ENCODE peak calls at places on chromosomes 12 and 14, in four cellular contexts. B is WTC11, Q is GM12878, M is K562. K is an unnamed sample.

GRCh38 chr12:49296034-49296835 is 1.3 kb downstream of the PRPH start:
- DNase-seq in B (peak), Q (no peak), M (peak), K (peak)

GRCh38 chr12:58602179-58602578 is 318.1 kb downstream of the LRIG3 start:
- DNase-seq in B (no peak), Q (no peak), M (no peak), K (no peak)

GRCh38 chr12:51028126-51028810 is 2.1 kb upstream of the SLC11A2 start:
- DNase-seq in B (no peak), Q (no peak), M (peak), K (peak)

GRCh38 chr12:123733243-123733642 is 21.1 kb downstream of the ATP6V0A2 start:
- DNase-seq in B (no peak), Q (no peak), M (no peak), K (no peak)

GRCh38 chr12:56299853-56300643 is at the start of gene CS:
- DNase-seq in B (peak), Q (peak), M (peak), K (peak)

GRCh38 chr12:52284562-52285171 is 6.7 kb downstream of the KRT81 start:
- DNase-seq in B (no peak), Q (no peak), M (no peak), K (no peak)

GRCh38 chr14:60250318-60251035 is 1.5 kb downstream of the PPM1A start:
- DNase-seq in B (no peak), Q (no peak), M (peak), K (peak)

GRCh38 chr12:113391650-113392340 is 11.9 kb downstream of the SDS start:
- DNase-seq in B (no peak), Q (no peak), M (no peak), K (no peak)

GRCh38 chr12:77488041-77488620 is 342.6 kb upstream of the NAV3 start:
- DNase-seq in B (no peak), Q (no peak), M (no peak), K (no peak)

GRCh38 chr14:90513151-90514014 is 116.6 kb downstream of the CALM1 start:
- DNase-seq in B (no peak), Q (no peak), M (no peak), K (peak)

GRCh38 chr14:105093426-105094192 is 28.4 kb upstream of the GPR132 start:
- DNase-seq in B (peak), Q (peak), M (peak), K (peak)

GRCh38 chr12:76020281-76020680 is 11.3 kb downstream of the PHLDA1 start:
- DNase-seq in B (no peak), Q (peak), M (no peak), K (no peak)

GRCh38 chr12:113271853-113272561 is 50.7 kb downstream of the TPCN1 start:
- DNase-seq in B (no peak), Q (no peak), M (peak), K (peak)

GRCh38 chr12:7373226-7373625 is 69.4 kb downstream of the ACSM4 start:
- DNase-seq in B (no peak), Q (no peak), M (peak), K (no peak)

GRCh38 chr12:131620520-131620919 is 90.4 kb upstream of the SFSWAP start:
- DNase-seq in B (peak), Q (no peak), M (peak), K (no peak)

DNA sequence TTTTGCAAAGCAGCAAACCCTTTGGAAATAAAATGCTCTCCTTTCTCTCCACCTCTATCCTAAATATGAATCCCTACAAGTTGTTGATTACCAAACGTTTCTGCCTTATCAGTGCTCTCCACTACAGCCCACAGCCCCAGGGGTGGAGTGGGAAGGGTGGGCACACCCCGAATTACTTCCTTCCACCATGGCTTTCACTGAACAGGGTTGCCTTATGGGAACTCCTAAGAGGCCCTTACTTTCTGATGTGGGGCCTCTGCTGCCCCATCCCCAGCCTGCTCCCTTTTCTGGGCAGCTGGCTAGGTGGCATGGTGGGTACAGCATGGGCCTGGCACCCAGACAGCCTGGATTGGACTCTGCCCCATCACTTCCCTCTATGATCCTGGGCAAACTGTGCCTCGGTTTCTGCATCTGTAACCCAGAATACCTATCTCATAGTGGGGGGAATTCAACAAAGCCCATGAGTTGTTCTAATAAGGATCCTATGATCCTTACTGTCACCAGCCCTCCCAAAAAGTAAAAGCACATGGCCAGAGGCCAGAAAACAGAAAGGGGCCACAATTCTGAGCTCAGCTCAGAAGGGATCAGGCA is 16.1 kb downstream of the AK7 start:
- DNase-seq in B (no peak), Q (no peak), M (peak), K (no peak)
- TF ChIP-seq CREM in B (no peak), Q (no peak), M (no peak), K (no peak)

GRCh38 chr14:106372870-106373657 is 846.7 kb downstream of the TMEM121 start:
- DNase-seq in B (peak), Q (no peak), M (peak), K (peak)
- TF ChIP-seq CREM in B (no peak), Q (no peak), M (no peak), K (no peak)

GRCh38 chr14:97196336-97196735 is 399.2 kb downstream of the VRK1 start:
- DNase-seq in B (no peak), Q (no peak), M (no peak), K (no peak)

GRCh38 chr14:97198813-97199212 is 401.6 kb downstream of the VRK1 start:
- DNase-seq in B (no peak), Q (no peak), M (peak), K (no peak)
- TF ChIP-seq CREM in B (no peak), Q (no peak), M (no peak), K (no peak)

DNA sequence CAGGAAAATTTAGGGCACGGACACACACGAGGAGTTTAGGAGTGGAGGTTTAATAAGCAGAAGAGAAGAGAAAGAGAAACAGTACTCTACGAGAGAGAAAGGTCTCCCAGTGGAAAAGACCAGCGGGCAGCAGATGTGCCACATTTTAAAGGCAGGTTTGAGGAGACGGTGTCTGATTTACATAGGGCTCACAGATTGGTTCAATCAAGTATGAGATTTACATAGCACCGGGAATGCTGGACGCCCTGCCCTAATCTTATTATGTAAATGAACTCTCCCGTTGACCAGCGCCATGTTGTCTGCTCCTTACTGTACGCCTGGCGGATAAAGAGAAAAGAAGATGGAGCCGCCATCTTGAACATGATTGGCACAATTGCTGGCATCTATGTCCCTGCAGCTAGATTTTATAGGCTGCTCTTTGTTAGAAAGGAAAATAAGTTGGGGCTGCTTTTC is 17.9 kb downstream of the NFKBIA start:
- DNase-seq in B (no peak), Q (no peak), M (peak), K (no peak)
- TF ChIP-seq CREM in B (no peak), Q (no peak), M (peak), K (no peak)

DNA sequence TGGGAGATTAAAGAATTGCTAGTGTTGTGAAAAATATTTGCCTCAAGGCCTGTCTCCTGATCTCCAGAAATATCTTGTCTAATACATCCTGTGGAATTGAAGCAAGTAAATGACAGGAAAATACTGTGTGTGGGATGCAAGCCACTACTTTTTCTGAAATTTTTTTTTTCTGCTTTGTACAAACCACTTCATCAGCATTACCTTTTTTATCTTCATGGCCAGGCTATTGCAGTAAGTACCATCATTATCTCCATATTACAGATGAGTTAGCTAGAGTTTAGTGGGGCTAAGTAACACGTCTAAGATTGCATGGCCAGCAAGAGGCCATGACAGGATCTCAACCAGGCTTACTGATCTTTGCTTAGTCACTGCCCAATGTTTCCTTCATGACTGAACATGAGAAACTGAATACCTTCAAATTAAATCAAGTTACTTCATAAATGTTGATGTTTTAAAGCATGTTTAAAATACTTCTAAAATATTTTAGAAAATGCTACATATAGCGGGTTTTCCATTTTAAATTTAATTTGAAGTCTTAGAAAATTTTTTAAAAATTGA is 273.7 kb downstream of the SLC6A15 start:
- DNase-seq in B (no peak), Q (no peak), M (no peak), K (no peak)
- TF ChIP-seq CREM in B (no peak), Q (no peak), M (no peak), K (no peak)

GRCh38 chr14:94598816-94599655 is 13.2 kb upstream of the SERPINA3 start:
- DNase-seq in B (no peak), Q (no peak), M (no peak), K (peak)

GRCh38 chr14:94599656-94600004 is 12.6 kb upstream of the SERPINA3 start:
- DNase-seq in B (no peak), Q (no peak), M (no peak), K (no peak)

GRCh38 chr14:94602722-94603121 is 9.5 kb upstream of the SERPINA3 start:
- DNase-seq in B (no peak), Q (no peak), M (no peak), K (no peak)

GRCh38 chr14:94600148-94600545 is 12.0 kb upstream of the SERPINA3 start:
- DNase-seq in B (no peak), Q (no peak), M (no peak), K (no peak)

DNA sequence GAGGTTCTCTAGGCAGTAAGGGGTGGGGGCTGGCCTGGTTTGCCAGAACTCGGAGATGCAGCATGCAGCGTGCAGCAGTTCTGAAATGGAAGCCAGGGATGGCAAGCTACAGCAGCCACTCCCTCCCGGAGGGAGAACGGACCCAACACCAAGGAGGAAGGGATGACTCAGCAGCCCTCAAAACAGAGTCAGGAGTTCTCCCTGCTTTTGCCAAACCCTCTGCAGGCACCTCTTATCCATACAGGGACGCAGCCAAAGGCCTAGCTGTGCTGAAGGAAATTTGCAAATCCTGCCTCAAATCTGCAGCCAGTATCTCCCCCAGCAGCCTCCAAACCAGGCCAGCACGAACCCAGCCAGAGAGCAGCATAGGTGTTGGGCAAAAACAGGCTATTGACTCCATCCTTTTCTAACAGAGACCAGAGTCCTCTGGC is 10.2 kb upstream of the SERPINA3 start:
- DNase-seq in B (no peak), Q (no peak), M (peak), K (peak)
- TF ChIP-seq CREM in B (no peak), Q (no peak), M (no peak), K (no peak)

DNA sequence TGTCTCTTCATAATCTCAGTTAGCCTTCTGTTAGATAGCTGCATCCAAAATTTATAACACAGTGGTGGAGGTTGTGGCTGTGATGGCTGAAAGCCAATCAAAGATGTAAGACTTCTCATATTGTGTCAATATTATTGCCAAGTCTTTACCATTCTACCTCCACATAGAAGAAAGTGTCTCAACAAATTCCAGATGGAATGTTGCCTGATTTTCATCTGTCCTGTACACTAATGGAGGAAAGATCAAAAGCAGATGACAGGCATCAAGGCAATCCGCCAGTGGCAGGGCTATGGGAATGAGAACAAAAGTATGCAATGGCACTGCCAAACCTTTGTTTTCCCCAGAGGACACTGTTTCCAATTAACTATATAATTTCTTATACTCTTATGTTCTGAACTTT is 813.2 kb upstream of the NOVA1 start:
- DNase-seq in B (no peak), Q (no peak), M (no peak), K (no peak)
- TF ChIP-seq CREM in B (no peak), Q (no peak), M (no peak), K (no peak)

DNA sequence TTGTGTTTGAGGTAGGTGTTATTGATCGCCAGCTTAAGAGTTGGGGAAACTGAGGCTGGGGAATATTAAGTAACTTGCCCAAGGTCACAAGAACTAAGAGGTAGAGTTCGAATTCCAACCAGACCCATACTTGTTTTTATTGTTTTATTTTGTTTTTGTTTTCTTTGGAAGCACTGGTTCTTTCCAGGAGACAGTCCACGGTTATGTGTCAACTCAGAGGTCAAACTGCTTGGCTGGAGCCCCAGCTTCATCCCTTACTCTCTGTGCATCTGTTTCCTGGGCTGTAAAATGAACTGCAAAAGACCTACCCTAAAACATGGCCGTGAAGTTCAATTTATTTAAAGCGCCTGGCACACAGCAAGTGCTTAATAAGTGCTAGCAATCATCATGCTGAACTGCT is 74.4 kb upstream of the MAP1LC3B2 start:
- DNase-seq in B (no peak), Q (no peak), M (no peak), K (no peak)
- TF ChIP-seq CREM in B (no peak), Q (no peak), M (no peak), K (no peak)